ENCODE peak calls at places on chromosomes 13 and 19, in nine cellular contexts. Q is esophagus squamous epithelium; A is mammary epithelial cell; E is AG04449; I is CD8-positive, alpha-beta T cell; P is A549; Y is OCI-LY7; V is ascending aorta; N is PC-3. W is an unnamed sample.

GRCh38 chr19:51398096-51398704 is 7.8 kb upstream of the C19orf84 start:
- DNase-seq in Q (no peak), A (no peak), E (no peak), I (no peak), P (peak), Y (peak), V (no peak), N (peak), W (no peak)

GRCh38 chr13:89565711-89566110 is 1781.8 kb upstream of the MIR17HG start:
- DNase-seq in Q (no peak), A (no peak), E (no peak), I (no peak), P (no peak), Y (no peak), V (no peak), N (no peak), W (no peak)

GRCh38 chr19:39588066-39588465 is 14.3 kb upstream of the LGALS13 start:
- DNase-seq in Q (no peak), A (peak), E (no peak), I (no peak), P (no peak), Y (no peak), V (no peak), N (no peak), W (no peak)

GRCh38 chr13:36887758-36888521 is 32.1 kb downstream of the SMAD9 start:
- DNase-seq in Q (no peak), A (no peak), E (no peak), I (no peak), P (no peak), Y (peak), V (no peak), N (no peak), W (no peak)

GRCh38 chr13:114088863-114089262 is 43.6 kb downstream of the RASA3 start:
- DNase-seq in Q (no peak), A (no peak), E (no peak), I (no peak), P (no peak), Y (no peak), V (peak), N (no peak), W (no peak)

GRCh38 chr19:28258794-28259193 is 954.2 kb downstream of the UQCRFS1 start:
- DNase-seq in Q (no peak), A (no peak), E (no peak), I (no peak), P (no peak), Y (no peak), V (no peak), N (no peak), W (no peak)

GRCh38 chr19:1173160-1173844 is 766 bp downstream of the SBNO2 start:
- DNase-seq in Q (no peak), A (no peak), E (no peak), I (peak), P (no peak), Y (peak), V (no peak), N (no peak), W (no peak)

GRCh38 chr13:113645329-113645728 is 12.7 kb downstream of the ATP4B start:
- DNase-seq in Q (no peak), A (no peak), E (no peak), I (no peak), P (no peak), Y (no peak), V (no peak), N (no peak), W (no peak)

GRCh38 chr13:72782717-72783116 is 784 bp downstream of the PIBF1 start:
- DNase-seq in Q (no peak), A (peak), E (no peak), I (no peak), P (peak), Y (peak), V (no peak), N (no peak), W (no peak)

GRCh38 chr13:111908981-111909380 is 158.0 kb upstream of the SOX1 start:
- DNase-seq in Q (no peak), A (no peak), E (no peak), I (no peak), P (no peak), Y (no peak), V (peak), N (no peak), W (no peak)

GRCh38 chr19:29842471-29843179 is 30.8 kb downstream of the CCNE1 start:
- DNase-seq in Q (no peak), A (no peak), E (no peak), I (no peak), P (no peak), Y (no peak), V (no peak), N (no peak), W (no peak)

GRCh38 chr19:44807652-44808462 is 1.0 kb upstream of the BCAM start:
- DNase-seq in Q (no peak), A (peak), E (no peak), I (no peak), P (peak), Y (peak), V (peak), N (peak), W (no peak)

GRCh38 chr13:46992383-46992952 is 95.6 kb upstream of the HTR2A start:
- DNase-seq in Q (no peak), A (peak), E (no peak), I (no peak), P (peak), Y (peak), V (no peak), N (peak), W (no peak)

GRCh38 chr19:50547385-50548190 is 20.6 kb downstream of the LRRC4B start:
- DNase-seq in Q (no peak), A (no peak), E (no peak), I (no peak), P (no peak), Y (no peak), V (no peak), N (no peak), W (no peak)

GRCh38 chr13:44855860-44856259 is 133.4 kb downstream of the NUFIP1 start:
- DNase-seq in Q (no peak), A (no peak), E (no peak), I (no peak), P (no peak), Y (no peak), V (no peak), N (no peak), W (no peak)

GRCh38 chr13:72960541-72960940 is 98.3 kb upstream of the KLF5 start:
- DNase-seq in Q (no peak), A (peak), E (no peak), I (no peak), P (no peak), Y (no peak), V (no peak), N (peak), W (no peak)

GRCh38 chr13:113050856-113051431 is 54.6 kb upstream of the F7 start:
- DNase-seq in Q (no peak), A (no peak), E (no peak), I (no peak), P (no peak), Y (no peak), V (no peak), N (no peak), W (no peak)

GRCh38 chr13:25463496-25463895 is 91.7 kb downstream of the ATP8A2 start:
- DNase-seq in Q (no peak), A (peak), E (peak), I (no peak), P (no peak), Y (no peak), V (no peak), N (peak), W (no peak)

GRCh38 chr13:29917573-29918091 is 67.2 kb upstream of the UBL3 start:
- DNase-seq in Q (no peak), A (peak), E (no peak), I (no peak), P (no peak), Y (no peak), V (no peak), N (no peak), W (no peak)

GRCh38 chr13:102033719-102034446 is 368.0 kb downstream of the FGF14 start:
- DNase-seq in Q (no peak), A (no peak), E (no peak), I (no peak), P (no peak), Y (no peak), V (no peak), N (no peak), W (no peak)

GRCh38 chr13:52169839-52170238 is 10.4 kb upstream of the NEK3 start:
- DNase-seq in Q (no peak), A (no peak), E (no peak), I (no peak), P (no peak), Y (no peak), V (no peak), N (no peak), W (no peak)

GRCh38 chr13:52177276-52177675 is 17.9 kb upstream of the NEK3 start:
- DNase-seq in Q (no peak), A (no peak), E (no peak), I (no peak), P (no peak), Y (no peak), V (no peak), N (no peak), W (no peak)

DNA sequence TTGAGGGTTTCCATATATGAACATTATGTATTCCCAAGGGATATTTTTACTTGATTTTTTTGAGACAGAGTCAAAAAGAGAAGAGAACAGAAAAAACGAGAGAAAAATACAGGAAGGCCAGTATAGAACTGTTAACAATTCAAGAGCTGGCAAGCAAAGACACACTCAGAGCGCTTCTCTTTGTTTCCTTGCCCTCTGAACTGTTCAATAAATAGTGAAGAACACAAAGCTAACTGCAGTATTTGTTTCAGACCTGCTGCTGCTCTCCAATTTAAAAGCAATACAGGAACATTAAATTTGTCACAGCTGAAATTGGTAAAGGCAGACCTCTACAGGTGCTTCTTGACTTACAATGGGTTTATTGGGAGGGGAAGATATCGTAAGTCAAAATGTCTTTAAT is 14.0 kb upstream of the NEK3 start:
- DNase-seq in Q (no peak), A (no peak), E (no peak), I (no peak), P (no peak), Y (no peak), V (no peak), N (no peak), W (no peak)
- TF ChIP-seq CTCF in Q (no peak), A (no peak), E (no peak), I (no peak), P (no peak), Y (no peak), V (no peak), N (no peak), W (no peak)

GRCh38 chr19:13051581-13052165 is 51.0 kb downstream of the LYL1 start:
- DNase-seq in Q (no peak), A (peak), E (no peak), I (peak), P (peak), Y (no peak), V (peak), N (peak), W (no peak)
- H3K4me3 ChIP-seq in Q (peak), A (no peak), E (no peak), I (no peak), P (no peak), Y (no peak), V (peak), N (peak), W (no peak)

GRCh38 chr13:97124237-97124636 is 97.9 kb upstream of the MBNL2 start:
- DNase-seq in Q (no peak), A (no peak), E (no peak), I (no peak), P (no peak), Y (no peak), V (no peak), N (no peak), W (no peak)

GRCh38 chr13:97127842-97128241 is 94.3 kb upstream of the MBNL2 start:
- DNase-seq in Q (no peak), A (no peak), E (no peak), I (no peak), P (no peak), Y (no peak), V (no peak), N (no peak), W (no peak)

GRCh38 chr13:97125810-97126738 is 96.1 kb upstream of the MBNL2 start:
- DNase-seq in Q (no peak), A (peak), E (no peak), I (no peak), P (no peak), Y (no peak), V (no peak), N (peak), W (peak)

GRCh38 chr13:97122381-97122996 is 99.6 kb upstream of the MBNL2 start:
- DNase-seq in Q (no peak), A (peak), E (no peak), I (no peak), P (peak), Y (no peak), V (no peak), N (peak), W (no peak)

DNA sequence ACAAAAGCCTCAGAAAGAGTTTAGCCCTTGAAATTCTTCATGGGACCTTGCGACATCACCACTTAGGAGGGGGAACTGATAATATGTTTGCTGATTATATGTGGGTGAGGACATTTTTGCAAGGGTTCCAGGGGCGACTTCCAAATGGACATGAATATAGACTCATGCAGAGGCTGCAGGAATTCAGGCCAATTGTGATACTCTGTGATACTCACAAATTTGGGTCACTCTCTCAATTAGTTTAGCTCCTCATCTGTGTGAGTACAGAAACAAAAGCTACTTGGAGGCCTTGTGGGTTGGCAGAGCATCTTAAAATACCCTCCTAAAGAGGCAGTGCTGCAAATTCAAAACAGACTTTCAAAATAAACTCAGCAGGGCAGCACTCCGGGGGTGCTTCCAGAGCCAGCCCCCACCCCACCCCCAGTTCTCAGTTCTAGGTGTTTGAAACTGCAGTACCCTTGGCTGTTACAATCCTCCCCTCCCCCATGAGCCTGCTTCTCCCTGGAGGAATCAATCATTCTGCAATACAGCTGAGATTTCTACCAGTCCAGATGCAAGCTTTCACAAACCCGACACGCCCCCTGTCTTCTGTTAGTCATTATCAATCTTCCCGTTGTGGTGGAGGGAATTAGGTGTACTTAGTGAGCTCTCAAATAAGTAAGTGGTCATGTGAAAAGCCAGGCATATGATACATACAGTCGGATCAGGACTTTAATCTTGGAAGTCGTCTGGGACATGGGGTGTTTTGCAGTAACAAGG is 96.9 kb upstream of the MBNL2 start:
- DNase-seq in Q (no peak), A (peak), E (no peak), I (no peak), P (peak), Y (no peak), V (no peak), N (peak), W (peak)
- TF ChIP-seq CTCF in Q (peak), A (peak), E (no peak), I (no peak), P (no peak), Y (no peak), V (no peak), N (peak), W (peak)

GRCh38 chr13:40404407-40404806 is 262.0 kb downstream of the FOXO1 start:
- DNase-seq in Q (no peak), A (no peak), E (no peak), I (no peak), P (no peak), Y (no peak), V (no peak), N (no peak), W (no peak)

GRCh38 chr13:40403509-40404241 is 262.8 kb downstream of the FOXO1 start:
- DNase-seq in Q (no peak), A (no peak), E (no peak), I (no peak), P (no peak), Y (no peak), V (no peak), N (no peak), W (no peak)

GRCh38 chr13:40402931-40403412 is 263.5 kb downstream of the FOXO1 start:
- DNase-seq in Q (no peak), A (no peak), E (no peak), I (no peak), P (peak), Y (no peak), V (no peak), N (peak), W (no peak)

GRCh38 chr13:40406405-40407138 is 259.9 kb downstream of the FOXO1 start:
- DNase-seq in Q (no peak), A (peak), E (peak), I (no peak), P (peak), Y (no peak), V (no peak), N (peak), W (no peak)

GRCh38 chr13:40404967-40405716 is 261.3 kb downstream of the FOXO1 start:
- DNase-seq in Q (no peak), A (no peak), E (no peak), I (no peak), P (no peak), Y (no peak), V (no peak), N (no peak), W (no peak)
- H3K4me3 ChIP-seq in Q (no peak), A (no peak), E (no peak), I (no peak), P (no peak), Y (no peak), V (no peak), N (no peak), W (no peak)

DNA sequence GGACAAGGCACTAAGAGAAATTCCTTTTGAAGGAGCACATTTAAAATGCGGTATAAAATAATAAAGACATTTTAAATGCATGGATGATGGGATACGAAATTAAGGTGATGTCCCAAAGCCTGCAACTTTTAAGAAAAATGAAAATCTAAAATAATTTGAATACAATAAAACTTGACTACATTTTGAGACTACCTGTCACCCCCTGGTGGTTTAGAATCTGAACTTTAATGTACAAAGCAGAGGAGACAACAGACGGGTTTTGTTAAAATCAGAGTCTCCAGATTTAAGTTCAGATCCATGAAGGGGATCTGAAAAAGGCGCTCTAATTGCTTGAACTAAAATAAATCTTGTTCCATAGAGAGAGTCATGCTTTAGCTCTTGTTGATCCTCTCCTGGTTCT is 1129.3 kb upstream of the PCDH20 start:
- DNase-seq in Q (no peak), A (no peak), E (no peak), I (no peak), P (no peak), Y (no peak), V (no peak), N (no peak), W (no peak)
- TF ChIP-seq CTCF in Q (no peak), A (no peak), E (no peak), I (no peak), P (no peak), Y (peak), V (no peak), N (peak), W (peak)

DNA sequence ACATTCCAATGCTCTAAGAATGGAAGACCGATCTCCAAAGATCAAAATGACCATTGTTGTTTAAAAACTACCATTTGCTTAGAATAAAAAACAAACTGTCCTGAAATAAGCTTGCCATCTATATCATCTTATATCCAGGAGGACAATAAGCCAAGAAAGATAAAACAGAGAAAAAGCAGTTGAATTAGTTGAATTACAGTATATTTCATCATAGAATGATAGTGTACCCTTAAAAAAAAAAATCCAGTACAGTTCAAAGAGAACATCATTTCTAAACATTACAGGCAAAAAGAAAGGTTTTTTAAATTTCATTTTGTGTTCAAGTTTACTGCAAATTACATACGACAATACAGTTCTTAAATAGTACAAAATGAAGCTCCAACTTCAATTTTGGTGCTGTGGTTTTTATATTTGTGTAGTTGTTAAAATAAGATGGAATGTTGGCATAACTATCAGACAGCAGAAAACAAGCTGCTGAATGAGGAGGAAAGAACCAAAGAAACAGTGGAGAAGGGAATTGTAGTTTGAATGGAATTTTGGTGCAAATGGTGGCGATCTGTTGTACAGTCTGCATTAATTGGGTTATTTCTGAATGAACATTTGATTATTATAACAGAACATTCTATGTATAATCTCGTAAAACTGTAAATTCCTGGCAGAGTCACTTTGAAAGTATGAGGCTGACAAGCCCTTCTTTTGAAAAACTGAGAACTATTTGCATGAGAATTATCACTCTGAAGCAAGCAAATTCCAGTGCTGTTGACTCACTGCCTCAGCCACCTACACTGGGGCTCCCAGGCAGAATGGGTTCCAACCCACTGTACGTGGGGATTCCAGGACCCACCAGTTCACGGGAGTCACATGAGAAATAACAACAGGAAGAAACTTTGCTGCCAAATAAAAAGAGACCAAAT is 37.7 kb downstream of the LHFPL6 start:
- DNase-seq in Q (no peak), A (peak), E (peak), I (no peak), P (peak), Y (no peak), V (peak), N (peak), W (no peak)
- H3K4me3 ChIP-seq in Q (no peak), A (peak), E (peak), I (no peak), P (peak), Y (no peak), V (no peak), N (peak), W (no peak)

GRCh38 chr13:64471916-64472315 is 2758.2 kb downstream of the PCDH9 start:
- DNase-seq in Q (no peak), A (peak), E (peak), I (no peak), P (peak), Y (no peak), V (no peak), N (peak), W (no peak)
- TF ChIP-seq CTCF in Q (no peak), A (peak), E (peak), I (no peak), P (peak), Y (peak), V (no peak), N (peak), W (no peak)

W was measured in GM12864.